ENCODE peak calls at places on chromosomes 6 and 20, in four cellular contexts. T is A549, K is psoas muscle, A is Panc1. R is an unnamed sample. For H3K4me1, the result is how much of the 10 kb centered on the place peaks cover.

GRCh38 chr20:25226433-25227316 is 21.2 kb upstream of the PYGB start:
- DNase-seq in T (no peak), K (peak), A (no peak), R (peak)

GRCh38 chr6:119129148-119129967 is 50.9 kb upstream of the FAM184A start:
- DNase-seq in T (peak), K (no peak), A (peak), R (no peak)

GRCh38 chr20:22652685-22653568 is 68.6 kb upstream of the FOXA2 start:
- DNase-seq in T (no peak), K (no peak), A (no peak), R (no peak)

GRCh38 chr6:69349776-69350175 is 447.0 kb downstream of the LMBRD1 start:
- DNase-seq in T (no peak), K (peak), A (no peak), R (peak)

GRCh38 chr20:9616455-9616805 is 102.0 kb downstream of the LAMP5 start:
- DNase-seq in T (no peak), K (no peak), A (no peak), R (no peak)

GRCh38 chr20:25058051-25058796 is at the start of gene ACSS1:
- DNase-seq in T (peak), K (peak), A (no peak), R (peak)

GRCh38 chr6:33827546-33828451 is 24.0 kb upstream of the MLN start:
- DNase-seq in T (no peak), K (no peak), A (no peak), R (peak)

GRCh38 chr6:34246563-34247391 is 2.0 kb downstream of the SMIM29 start:
- DNase-seq in T (no peak), K (no peak), A (no peak), R (peak)

GRCh38 chr6:152534541-152534940 is 102.6 kb downstream of the SYNE1 start:
- DNase-seq in T (no peak), K (no peak), A (no peak), R (no peak)

GRCh38 chr6:20688710-20689500 is 154.6 kb downstream of the CDKAL1 start:
- DNase-seq in T (no peak), K (no peak), A (no peak), R (no peak)

GRCh38 chr20:2059411-2059810 is 42.2 kb upstream of the STK35 start:
- DNase-seq in T (no peak), K (no peak), A (no peak), R (no peak)

GRCh38 chr6:16472349-16473069 is 234.1 kb downstream of the GMPR start:
- DNase-seq in T (peak), K (no peak), A (no peak), R (no peak)

GRCh38 chr20:52192296-52193007 is 873 bp upstream of the ZFP64 start:
- DNase-seq in T (peak), K (peak), A (peak), R (peak)
- TF ChIP-seq CTCF in T (no peak), K (peak), A (no peak), R (no peak)

DNA sequence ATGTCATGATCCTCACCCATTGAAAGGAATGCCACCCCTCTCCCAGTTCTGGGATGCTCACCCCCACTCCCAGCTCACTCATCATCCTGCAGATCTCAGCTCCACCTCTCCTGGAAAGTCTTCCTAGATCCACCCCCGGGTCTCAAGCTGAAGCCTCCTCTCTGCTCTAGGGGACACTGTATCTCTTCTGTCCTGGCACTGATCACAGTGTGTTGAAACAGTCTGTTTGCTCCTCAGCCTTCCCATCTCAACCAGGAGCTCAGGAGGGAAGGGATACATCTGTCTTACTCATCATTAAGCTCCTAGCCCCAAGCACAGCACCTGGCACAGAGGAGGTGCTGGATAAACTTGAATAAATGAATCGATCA is 80.1 kb downstream of the MRPL14 start:
- DNase-seq in T (no peak), K (no peak), A (no peak), R (no peak)
- H3K4me1 ChIP-seq in T (half or more), K (under half), A (under half), R (under half)

DNA sequence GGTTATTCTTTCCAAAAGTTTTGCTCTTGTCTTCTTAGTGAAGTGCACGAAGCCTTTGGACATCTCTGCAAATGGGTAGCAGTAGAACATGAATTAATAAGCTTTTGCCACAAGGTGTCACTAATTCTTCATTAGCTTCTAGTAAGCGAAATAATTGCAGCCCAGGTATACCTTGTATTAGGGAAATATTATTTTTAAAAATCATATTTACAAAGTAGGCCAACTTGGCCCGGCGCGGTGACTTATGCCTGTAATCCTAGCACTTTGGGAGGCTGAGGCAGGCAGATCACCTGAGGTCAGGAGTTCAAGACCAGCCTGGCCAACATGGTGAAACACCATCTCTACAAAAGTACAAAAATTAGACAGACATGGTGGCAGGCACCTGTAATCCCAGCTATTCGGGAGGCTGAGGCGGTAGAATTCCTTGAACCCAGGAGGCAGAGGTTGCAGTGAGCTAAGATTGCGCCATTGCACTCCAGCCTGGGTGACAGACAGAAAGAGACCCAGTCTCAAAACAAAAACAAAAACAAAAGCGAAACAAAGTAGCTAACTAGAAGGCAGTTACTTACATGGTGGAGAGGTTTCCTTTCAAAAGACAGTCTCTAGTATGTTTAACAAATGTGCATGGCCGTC is 8.8 kb upstream of the RSPH3 start:
- DNase-seq in T (peak), K (no peak), A (peak), R (no peak)
- TF ChIP-seq CTCF in T (peak), K (peak), A (peak), R (peak)

GRCh38 chr6:11367638-11368199 is 135.3 kb upstream of the NEDD9 start:
- DNase-seq in T (peak), K (no peak), A (no peak), R (no peak)
- H3K4me1 ChIP-seq in T (under half), K (under half), A (under half), R (half or more)